ENCODE peak calls at places on chromosomes 7 and 10, in six cellular contexts. D is mesendoderm; I is BJ; C is K562; Y is CD8-positive, alpha-beta memory T cell; N is fibroblast of lung. M is an unnamed sample.
A peak's percentile ranks its signal among the peaks of the same experiment; 100 is the strongest.

GRCh38 chr7:141202540-141202939 is 128.7 kb downstream of the TMEM178B start:
- DNase-seq in N (no peak), C (no peak), D (no peak), Y (no peak), I (no peak), M (no peak)

GRCh38 chr10:100621360-100622205 is 85.8 kb downstream of the HIF1AN start:
- DNase-seq in C (no peak), D (no peak), I (no peak), Y (peak; percentile 18), N (peak; percentile 13), M (no peak)

GRCh38 chr7:1060315-1061080 is 16.2 kb downstream of the GPR146 start:
- DNase-seq in N (no peak), D (peak; percentile 80), C (peak; percentile 34), Y (no peak), I (no peak), M (no peak)

GRCh38 chr7:27616186-27616491 is 46.5 kb downstream of the HIBADH start:
- DNase-seq in I (no peak), D (no peak), C (no peak), Y (no peak), N (no peak), M (no peak)

GRCh38 chr7:112510743-112511110 is 29.9 kb downstream of the LSMEM1 start:
- DNase-seq in N (no peak), D (no peak), Y (no peak), C (no peak), I (no peak), M (no peak)

GRCh38 chr10:3030765-3031164 is 36.6 kb upstream of the PFKP start:
- DNase-seq in C (no peak), I (no peak), Y (no peak), D (no peak), N (no peak), M (no peak)

GRCh38 chr10:103772096-103772845 is 83.1 kb downstream of the SH3PXD2A start:
- DNase-seq in C (peak; percentile 78), Y (peak; percentile 38), D (peak; percentile 97), N (peak; percentile 99), I (peak; percentile 92), M (peak; percentile 87)

GRCh38 chr7:101728128-101728527 is 89.3 kb upstream of the CUX1 start:
- DNase-seq in C (no peak), D (no peak), Y (no peak), N (no peak), I (no peak), M (no peak)

GRCh38 chr7:34806831-34807230 is 148.8 kb downstream of the NPSR1 start:
- DNase-seq in I (no peak), Y (no peak), N (no peak), D (no peak), C (no peak), M (no peak)

GRCh38 chr10:4522296-4523000 is 303.6 kb upstream of the AKR1E2 start:
- DNase-seq in Y (no peak), C (no peak), N (no peak), D (no peak), I (no peak), M (no peak)

GRCh38 chr7:138768251-138768650 is 29.5 kb upstream of the TMEM213 start:
- DNase-seq in I (no peak), Y (no peak), C (no peak), N (no peak), D (no peak), M (no peak)

GRCh38 chr10:3248526-3249255 is 76.1 kb upstream of the PITRM1 start:
- DNase-seq in D (peak; percentile 78), I (peak; percentile 90), Y (no peak), C (no peak), N (peak; percentile 92), M (no peak)

DNA sequence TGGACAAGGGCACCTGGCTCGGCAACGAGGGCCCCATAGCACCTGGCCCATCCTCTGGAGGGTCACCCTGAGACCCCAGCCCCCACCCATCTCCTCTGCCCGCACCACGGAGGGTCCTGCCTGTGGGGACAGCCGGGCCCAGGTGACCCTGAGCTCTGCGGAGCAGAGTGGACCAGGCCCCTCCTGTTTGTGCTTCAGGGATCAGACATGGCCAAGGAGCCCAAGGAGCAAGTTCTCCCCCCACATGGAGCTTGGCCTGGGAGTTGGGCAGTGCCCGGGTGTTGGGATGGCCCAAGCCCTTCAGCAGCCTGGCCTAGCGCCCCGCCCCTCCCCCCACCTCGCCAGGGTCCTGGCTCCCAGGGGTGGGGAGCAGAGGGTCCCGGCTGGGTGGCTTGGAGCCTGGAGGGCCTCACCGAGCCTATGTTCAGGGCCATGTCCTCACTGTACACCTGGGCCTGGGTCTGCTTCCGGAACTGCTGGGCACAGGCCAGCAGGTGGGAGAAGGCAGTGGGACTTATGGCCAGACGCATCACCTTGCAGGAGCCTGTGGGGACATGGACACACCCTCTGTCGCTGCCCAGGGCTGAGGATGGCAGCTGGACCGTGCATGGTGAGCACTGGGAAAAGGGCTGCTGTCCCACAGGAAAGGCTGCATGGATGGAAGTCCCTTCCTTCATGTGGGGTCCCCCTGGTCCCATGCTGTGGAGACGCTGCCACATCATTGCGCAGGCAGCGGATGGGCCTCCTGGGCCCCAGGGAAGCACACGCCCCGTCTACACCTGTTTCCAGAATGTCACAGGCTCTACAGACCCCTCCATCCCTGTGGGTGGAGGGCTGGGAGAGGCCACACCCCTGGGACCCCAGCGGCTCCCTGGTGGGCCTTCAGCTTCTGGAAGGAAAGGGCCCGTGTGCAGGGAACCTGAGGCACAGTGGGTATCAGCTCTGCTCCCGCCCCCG is 49.2 kb upstream of the NKX6-2 start:
- DNase-seq in Y (no peak), N (no peak), D (no peak), C (no peak), I (no peak), M (no peak)
- H3K27me3 ChIP-seq in Y (no peaks in the 10 kb centered on the region), N (peaks cover 8% of the 10 kb centered on the region), D (no peaks in the 10 kb centered on the region), C (no peaks in the 10 kb centered on the region), I (peaks cover 7% of the 10 kb centered on the region), M (peaks cover 60% of the 10 kb centered on the region)

GRCh38 chr7:26388256-26388655 is 96.6 kb downstream of the SNX10 start:
- DNase-seq in D (no peak), N (no peak), I (no peak), Y (no peak), C (no peak), M (no peak)

GRCh38 chr7:26381476-26382175 is 90.0 kb downstream of the SNX10 start:
- DNase-seq in N (no peak), D (no peak), C (no peak), Y (no peak), I (no peak), M (no peak)

GRCh38 chr7:26379711-26380110 is 88.0 kb downstream of the SNX10 start:
- DNase-seq in Y (no peak), C (no peak), I (no peak), D (no peak), N (peak; percentile 14), M (peak; percentile 24)

GRCh38 chr7:26390016-26390415 is 98.4 kb downstream of the SNX10 start:
- DNase-seq in Y (no peak), I (no peak), N (no peak), C (no peak), D (no peak), M (no peak)

GRCh38 chr7:26385240-26385639 is 93.6 kb downstream of the SNX10 start:
- DNase-seq in Y (no peak), C (no peak), N (no peak), I (no peak), D (peak; percentile 25), M (no peak)
- H3K27me3 ChIP-seq in Y (peaks cover 8% of the 10 kb centered on the region), C (peaks cover 26% of the 10 kb centered on the region), N (peaks cover 8% of the 10 kb centered on the region), I (peaks cover 4% of the 10 kb centered on the region), D (no peaks in the 10 kb centered on the region), M (no peaks in the 10 kb centered on the region)

DNA sequence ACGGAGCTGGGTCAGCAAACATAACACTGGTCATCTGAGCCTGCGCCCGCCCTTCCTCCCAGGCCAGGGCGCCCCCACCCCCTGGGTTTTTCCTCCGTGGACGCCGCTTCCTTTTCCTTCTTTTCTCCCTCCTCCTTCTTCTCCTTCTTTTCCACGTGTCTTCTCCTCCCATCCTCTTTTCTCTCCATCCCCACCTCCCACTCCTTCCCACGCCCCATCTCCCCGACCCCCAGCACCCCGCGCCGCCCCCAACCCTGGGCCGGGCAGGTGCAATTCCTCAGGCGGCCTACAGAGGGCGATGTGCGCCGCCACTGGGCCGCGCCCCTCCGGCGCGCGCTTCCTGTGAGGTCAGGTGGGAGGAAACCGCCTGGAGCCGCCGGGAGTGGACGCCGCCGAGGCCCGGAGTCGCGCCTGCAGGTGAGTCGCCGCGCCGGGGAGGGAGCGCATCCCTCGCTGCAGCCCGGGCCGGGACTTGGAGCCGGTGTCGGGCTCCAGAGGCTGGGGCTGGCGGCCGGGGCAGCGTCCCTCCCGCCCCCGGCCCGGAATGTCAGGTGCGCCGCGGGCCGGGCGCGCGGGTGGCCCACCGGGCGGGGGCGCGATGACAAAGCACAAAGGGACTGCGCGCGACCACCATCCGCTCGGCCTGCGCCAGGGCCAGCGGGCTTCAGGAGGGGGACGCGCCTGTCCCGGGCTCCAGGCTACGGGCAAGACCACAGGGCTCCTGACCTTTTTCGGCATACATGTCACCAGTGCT is at the start of gene FAM241B:
- DNase-seq in D (peak; percentile 76), C (peak; percentile 96), N (peak; percentile 18), Y (peak; percentile 64), I (no peak), M (peak; percentile 84)
- H3K27me3 ChIP-seq in D (no peaks in the 10 kb centered on the region), C (no peaks in the 10 kb centered on the region), N (peaks cover 10% of the 10 kb centered on the region), Y (no peaks in the 10 kb centered on the region), I (peaks cover 9% of the 10 kb centered on the region), M (peaks cover 3% of the 10 kb centered on the region)

DNA sequence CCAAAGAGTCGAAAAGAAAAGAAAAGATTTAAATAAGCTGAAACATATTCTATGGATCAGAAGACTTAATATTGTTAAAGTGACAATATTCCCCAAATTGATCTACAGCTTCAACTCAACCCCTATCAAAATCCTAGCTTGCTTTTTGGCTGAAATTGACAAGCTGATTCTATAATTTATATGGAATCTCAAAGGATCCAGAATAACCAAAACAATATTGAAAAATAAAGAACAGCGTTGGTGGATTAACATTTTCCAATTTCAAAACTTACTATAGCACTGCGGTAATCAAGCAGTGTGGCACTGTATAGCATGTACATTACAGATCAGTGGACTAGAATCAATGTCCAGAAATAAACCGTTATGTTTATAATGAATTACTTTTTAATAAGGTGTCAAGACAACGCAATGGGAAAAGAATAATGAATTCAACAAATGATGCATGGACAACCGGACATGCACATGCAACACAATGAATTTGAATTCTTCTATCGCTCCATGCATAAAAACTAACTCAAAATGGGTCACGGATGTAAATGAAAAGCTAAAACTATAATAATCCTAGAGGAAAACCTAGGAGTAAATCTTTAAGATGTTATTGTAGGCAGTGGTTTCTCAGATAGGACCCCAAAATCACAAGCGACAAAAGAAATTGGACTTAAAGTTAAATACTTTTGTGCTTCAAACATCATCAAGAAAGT is 1.6 kb upstream of the ALOX5 start:
- DNase-seq in N (no peak), Y (no peak), C (no peak), I (no peak), D (no peak), M (no peak)
- H3K27me3 ChIP-seq in N (peaks cover 32% of the 10 kb centered on the region), Y (peaks cover 7% of the 10 kb centered on the region), C (no peaks in the 10 kb centered on the region), I (peaks cover 16% of the 10 kb centered on the region), D (peaks cover 3% of the 10 kb centered on the region), M (peaks cover 48% of the 10 kb centered on the region)

M was measured in transverse colon.